ENCODE peak calls at places on chromosomes 7 and 10, in nine cellular contexts. C is mesenchymal stem cell, A is aorta, Y is left ventricle myocardium inferior, D is heart right ventricle, J is mesendoderm, K is mucosa of descending colon, X is body of pancreas, Z is fibroblast of villous mesenchyme. U is an unnamed sample.

GRCh38 chr7:33671521-33672262 is 233.6 kb upstream of the BMPER start:
- DNase-seq in C (no peak), A (no peak), Y (no peak), K (no peak), Z (no peak), X (no peak), J (no peak), D (no peak), U (no peak)

GRCh38 chr7:1562611-1563051 is 6.6 kb upstream of the TMEM184A start:
- DNase-seq in C (peak), A (no peak), J (no peak), X (no peak), D (no peak), Y (no peak), Z (peak), K (no peak), U (no peak)

GRCh38 chr7:23220690-23221305 is 25.8 kb upstream of the GPNMB start:
- DNase-seq in D (no peak), J (no peak), C (no peak), Y (no peak), X (no peak), Z (no peak), A (no peak), K (no peak), U (no peak)

GRCh38 chr7:44973610-44974401 is 5.0 kb downstream of the MYO1G start:
- DNase-seq in D (peak), Y (peak), X (peak), K (no peak), A (peak), C (peak), J (no peak), Z (peak), U (peak)

GRCh38 chr10:78764436-78764835 is 304.3 kb upstream of the ZMIZ1 start:
- DNase-seq in A (no peak), X (no peak), Z (no peak), K (no peak), J (no peak), C (no peak), Y (no peak), D (no peak), U (no peak)

GRCh38 chr7:154584352-154585252 is 418.3 kb downstream of the PAXIP1 start:
- DNase-seq in A (no peak), Y (no peak), D (no peak), J (peak), K (no peak), Z (no peak), X (no peak), C (no peak), U (peak)

GRCh38 chr10:110498982-110499795 is 1.5 kb downstream of the DUSP5 start:
- DNase-seq in Z (peak), C (peak), J (peak), K (no peak), X (no peak), A (no peak), D (no peak), Y (no peak), U (no peak)

GRCh38 chr10:91190388-91190870 is 30.0 kb upstream of the PCGF5 start:
- DNase-seq in Y (no peak), C (peak), Z (peak), X (no peak), A (no peak), D (no peak), K (no peak), J (no peak), U (no peak)

GRCh38 chr10:61951144-61951483 is 49.6 kb downstream of the ARID5B start:
- DNase-seq in J (no peak), K (no peak), Y (no peak), X (no peak), Z (no peak), D (no peak), A (no peak), C (no peak), U (no peak)

GRCh38 chr10:131978366-131978765 is 3.4 kb downstream of the BNIP3 start:
- DNase-seq in Y (no peak), J (no peak), Z (no peak), X (peak), A (no peak), D (no peak), C (no peak), K (no peak), U (no peak)

GRCh38 chr10:58334817-58335305 is at the start of gene UBE2D1:
- DNase-seq in Y (peak), A (peak), X (peak), K (peak), D (peak), J (peak), C (peak), Z (peak), U (peak)

GRCh38 chr10:90179696-90180407 is 478.5 kb downstream of the KIF20B start:
- DNase-seq in X (no peak), C (peak), J (peak), K (no peak), Z (peak), Y (no peak), A (no peak), D (no peak), U (no peak)

GRCh38 chr7:32588657-32589056 is 93.4 kb downstream of the AVL9 start:
- DNase-seq in Y (no peak), A (no peak), C (peak), X (no peak), Z (peak), D (no peak), K (no peak), J (peak), U (no peak)

GRCh38 chr7:82375068-82375467 is 68.5 kb downstream of the CACNA2D1 start:
- DNase-seq in J (no peak), X (no peak), Y (no peak), A (no peak), D (no peak), C (no peak), Z (no peak), K (no peak), U (no peak)

GRCh38 chr10:88092975-88093374 is 229.6 kb downstream of the PTEN start:
- DNase-seq in Z (no peak), D (peak), X (no peak), C (no peak), A (no peak), J (no peak), K (no peak), Y (peak), U (no peak)

GRCh38 chr7:75808106-75808505 is 5.5 kb downstream of the CCL24 start:
- DNase-seq in C (no peak), Y (no peak), K (no peak), A (no peak), J (no peak), X (no peak), Z (no peak), D (no peak), U (no peak)

GRCh38 chr10:624605-625334 is 64.7 kb downstream of the DIP2C start:
- DNase-seq in Z (peak), J (peak), X (peak), Y (peak), K (peak), A (peak), D (peak), C (peak), U (no peak)

GRCh38 chr10:123685260-123685659 is 19.1 kb downstream of the GPR26 start:
- DNase-seq in K (no peak), Z (no peak), Y (no peak), J (no peak), A (no peak), C (no peak), D (no peak), X (no peak), U (no peak)

GRCh38 chr10:24469993-24470392 is 253.7 kb downstream of the ARHGAP21 start:
- DNase-seq in Y (no peak), K (peak), A (no peak), J (no peak), D (no peak), X (no peak), Z (no peak), C (no peak), U (no peak)

GRCh38 chr7:12630615-12630884 is 56.9 kb upstream of the ARL4A start:
- DNase-seq in D (no peak), Y (no peak), K (no peak), J (no peak), X (no peak), C (no peak), Z (no peak), A (no peak), U (no peak)

GRCh38 chr7:149773446-149774236 is at the start of gene ZNF467:
- DNase-seq in D (peak), X (peak), Z (peak), K (peak), Y (peak), J (peak), C (peak), A (peak), U (peak)

GRCh38 chr7:139676390-139676789 is 101.4 kb downstream of the HIPK2 start:
- DNase-seq in X (no peak), K (no peak), Y (no peak), A (no peak), J (no peak), Z (no peak), C (no peak), D (no peak), U (no peak)

GRCh38 chr7:157500171-157500960 is 163.6 kb downstream of the DNAJB6 start:
- DNase-seq in K (no peak), Y (no peak), X (no peak), Z (no peak), A (no peak), J (no peak), C (no peak), D (no peak), U (no peak)

DNA sequence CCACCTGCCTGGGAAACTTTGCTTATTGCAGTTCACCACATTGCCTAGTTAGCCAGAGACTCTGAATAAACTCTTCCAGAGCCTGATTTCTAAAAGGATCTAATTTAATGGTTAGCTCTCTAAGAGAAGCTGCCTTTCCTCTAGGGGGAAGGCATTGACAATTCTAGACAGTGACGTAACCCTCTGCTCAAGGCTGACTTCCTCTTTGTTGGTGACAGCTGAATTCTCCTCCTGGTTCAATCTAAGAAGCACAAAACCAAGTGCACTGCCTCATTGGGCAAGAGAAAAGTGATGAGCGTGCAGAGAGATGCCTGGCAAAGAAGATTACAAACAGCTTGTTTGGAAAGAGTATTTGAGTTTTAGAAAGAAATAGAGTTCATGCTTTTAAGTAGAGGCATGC is 102.7 kb downstream of the MACC1 start:
- DNase-seq in Y (no peak), X (no peak), A (peak), D (no peak), Z (no peak), C (peak), J (peak), K (no peak), U (peak)
- H3K4me3 ChIP-seq in Y (no peak), X (no peak), A (no peak), D (no peak), Z (no peak), C (no peak), J (no peak), K (no peak), U (no peak)

GRCh38 chr7:103564416-103564815 is 118.4 kb upstream of the SLC26A5 start:
- DNase-seq in J (no peak), A (no peak), K (no peak), C (no peak), D (no peak), Z (no peak), Y (no peak), X (no peak), U (no peak)
- H3K4me3 ChIP-seq in J (no peak), A (no peak), K (no peak), C (no peak), D (no peak), Z (no peak), Y (no peak), X (no peak), U (no peak)

GRCh38 chr10:34959786-34960185 is 130.4 kb downstream of the CUL2 start:
- DNase-seq in C (no peak), X (no peak), Z (no peak), D (no peak), K (no peak), J (no peak), Y (no peak), A (no peak), U (no peak)
- H3K4me3 ChIP-seq in C (no peak), X (no peak), Z (no peak), D (no peak), K (no peak), J (no peak), Y (no peak), A (no peak), U (no peak)

GRCh38 chr7:19143930-19144574 is 1.2 kb downstream of the FERD3L start:
- DNase-seq in J (peak), Y (no peak), Z (no peak), D (no peak), A (no peak), C (no peak), K (no peak), X (no peak), U (no peak)
- H3K4me3 ChIP-seq in J (peak), Y (peak), Z (no peak), D (peak), A (no peak), C (peak), K (no peak), X (no peak), U (no peak)

DNA sequence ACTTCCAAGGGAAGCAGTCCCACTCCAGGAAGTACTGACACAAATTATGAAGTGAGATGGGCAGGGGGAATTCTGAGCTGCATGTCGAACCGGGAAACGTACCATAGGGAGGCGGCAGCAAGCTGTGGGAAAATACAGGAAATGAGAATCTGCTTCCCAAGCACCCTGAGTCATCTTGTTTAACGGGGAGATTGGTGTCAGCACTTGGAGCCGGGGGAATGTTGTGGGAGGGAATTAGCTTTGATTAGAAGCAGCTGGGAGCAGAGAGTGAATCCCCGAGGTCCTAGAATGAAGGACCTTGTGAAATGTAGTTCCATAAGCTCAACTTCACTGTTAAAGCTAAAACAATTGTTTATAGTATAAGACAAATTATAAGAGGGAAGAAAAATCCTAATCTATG is 141.4 kb upstream of the PRKCQ start:
- DNase-seq in K (no peak), D (no peak), Z (peak), C (peak), J (peak), A (no peak), X (no peak), Y (peak), U (no peak)
- H3K4me3 ChIP-seq in K (no peak), D (no peak), Z (no peak), C (peak), J (no peak), A (no peak), X (no peak), Y (no peak), U (no peak)

GRCh38 chr10:73915206-73915851 is 4.4 kb downstream of the PLAU start:
- DNase-seq in A (no peak), X (no peak), K (no peak), D (no peak), C (no peak), J (no peak), Y (no peak), Z (no peak), U (no peak)
- H3K4me3 ChIP-seq in A (no peak), X (no peak), K (no peak), D (no peak), C (peak), J (no peak), Y (no peak), Z (no peak), U (no peak)

GRCh38 chr10:12847361-12847975 is 154.0 kb downstream of the CCDC3 start:
- DNase-seq in D (no peak), Y (no peak), A (no peak), Z (no peak), J (peak), X (peak), C (no peak), K (no peak), U (no peak)
- H3K4me3 ChIP-seq in D (no peak), Y (no peak), A (no peak), Z (no peak), J (no peak), X (no peak), C (no peak), K (no peak), U (no peak)

GRCh38 chr7:13984831-13985685 is 4.4 kb downstream of the ETV1 start:
- DNase-seq in D (no peak), C (no peak), Y (no peak), X (no peak), A (no peak), Z (no peak), K (no peak), J (peak), U (no peak)
- H3K4me3 ChIP-seq in D (peak), C (peak), Y (peak), X (no peak), A (no peak), Z (no peak), K (no peak), J (no peak), U (no peak)